ENCODE peak calls at places on chromosome 20, in six cellular contexts. One of them, this sample, is unnamed.

GRCh38 chr20:19047040-19047950 is 165.1 kb upstream of the SLC24A3 start:
- DNase-seq in DMS79 treated with DMSO at 0.1 percent for 48 hours: peak
- DNase-seq in activated CD8-positive, alpha-beta memory T cell treated with anti-CD3 and anti-CD28 coated beads, Interleukin-2, amount 10 ng/mL, durations not matched to agents 7 days and 5 days: no peak
- DNase-seq in stimulated activated CD4-positive, alpha-beta T cell treated with anti-CD3 and anti-CD28 coated beads, Interleukin-1b, Interleukin-23, amount 100 ng/mL, for 24 hours: no peak
- DNase-seq in hypothalamus: no peak
- DNase-seq in stimulated activated CD8-positive, alpha-beta memory T cell treated with anti-CD3 and anti-CD28 coated beads, Interleukin-12 subunit alpha, Interleukin-12 subunit beta, amount 100 ng/mL, for 4 hours: no peak
- DNase-seq in this sample: peak

GRCh38 chr20:51801220-51801991 is 915 bp downstream of the SALL4 start:
- DNase-seq in DMS79 treated with DMSO at 0.1 percent for 48 hours: peak
- DNase-seq in activated CD8-positive, alpha-beta memory T cell treated with anti-CD3 and anti-CD28 coated beads, Interleukin-2, amount 10 ng/mL, durations not matched to agents 7 days and 5 days: no peak
- DNase-seq in stimulated activated CD4-positive, alpha-beta T cell treated with anti-CD3 and anti-CD28 coated beads, Interleukin-1b, Interleukin-23, amount 100 ng/mL, for 24 hours: no peak
- DNase-seq in hypothalamus: no peak
- DNase-seq in stimulated activated CD8-positive, alpha-beta memory T cell treated with anti-CD3 and anti-CD28 coated beads, Interleukin-12 subunit alpha, Interleukin-12 subunit beta, amount 100 ng/mL, for 4 hours: no peak
- DNase-seq in this sample: no peak

GRCh38 chr20:50242863-50243609 is 52.4 kb downstream of the CEBPB start:
- DNase-seq in DMS79 treated with DMSO at 0.1 percent for 48 hours: no peak
- DNase-seq in activated CD8-positive, alpha-beta memory T cell treated with anti-CD3 and anti-CD28 coated beads, Interleukin-2, amount 10 ng/mL, durations not matched to agents 7 days and 5 days: no peak
- DNase-seq in stimulated activated CD4-positive, alpha-beta T cell treated with anti-CD3 and anti-CD28 coated beads, Interleukin-1b, Interleukin-23, amount 100 ng/mL, for 24 hours: no peak
- DNase-seq in hypothalamus: peak
- DNase-seq in stimulated activated CD8-positive, alpha-beta memory T cell treated with anti-CD3 and anti-CD28 coated beads, Interleukin-12 subunit alpha, Interleukin-12 subunit beta, amount 100 ng/mL, for 4 hours: no peak
- DNase-seq in this sample: no peak

GRCh38 chr20:10540636-10541493 is 105.8 kb downstream of the SLX4IP start:
- DNase-seq in DMS79 treated with DMSO at 0.1 percent for 48 hours: no peak
- DNase-seq in activated CD8-positive, alpha-beta memory T cell treated with anti-CD3 and anti-CD28 coated beads, Interleukin-2, amount 10 ng/mL, durations not matched to agents 7 days and 5 days: no peak
- DNase-seq in stimulated activated CD4-positive, alpha-beta T cell treated with anti-CD3 and anti-CD28 coated beads, Interleukin-1b, Interleukin-23, amount 100 ng/mL, for 24 hours: no peak
- DNase-seq in hypothalamus: no peak
- DNase-seq in stimulated activated CD8-positive, alpha-beta memory T cell treated with anti-CD3 and anti-CD28 coated beads, Interleukin-12 subunit alpha, Interleukin-12 subunit beta, amount 100 ng/mL, for 4 hours: no peak
- DNase-seq in this sample: no peak

GRCh38 chr20:16714765-16715164 is 15.1 kb upstream of the SNRPB2 start:
- DNase-seq in DMS79 treated with DMSO at 0.1 percent for 48 hours: no peak
- DNase-seq in activated CD8-positive, alpha-beta memory T cell treated with anti-CD3 and anti-CD28 coated beads, Interleukin-2, amount 10 ng/mL, durations not matched to agents 7 days and 5 days: no peak
- DNase-seq in stimulated activated CD4-positive, alpha-beta T cell treated with anti-CD3 and anti-CD28 coated beads, Interleukin-1b, Interleukin-23, amount 100 ng/mL, for 24 hours: no peak
- DNase-seq in hypothalamus: no peak
- DNase-seq in stimulated activated CD8-positive, alpha-beta memory T cell treated with anti-CD3 and anti-CD28 coated beads, Interleukin-12 subunit alpha, Interleukin-12 subunit beta, amount 100 ng/mL, for 4 hours: no peak
- DNase-seq in this sample: no peak

GRCh38 chr20:39874049-39874893 is 814.8 kb downstream of the MAFB start:
- DNase-seq in DMS79 treated with DMSO at 0.1 percent for 48 hours: peak
- DNase-seq in activated CD8-positive, alpha-beta memory T cell treated with anti-CD3 and anti-CD28 coated beads, Interleukin-2, amount 10 ng/mL, durations not matched to agents 7 days and 5 days: peak
- DNase-seq in stimulated activated CD4-positive, alpha-beta T cell treated with anti-CD3 and anti-CD28 coated beads, Interleukin-1b, Interleukin-23, amount 100 ng/mL, for 24 hours: no peak
- DNase-seq in hypothalamus: no peak
- DNase-seq in stimulated activated CD8-positive, alpha-beta memory T cell treated with anti-CD3 and anti-CD28 coated beads, Interleukin-12 subunit alpha, Interleukin-12 subunit beta, amount 100 ng/mL, for 4 hours: no peak
- DNase-seq in this sample: no peak

GRCh38 chr20:50588034-50588736 is 78.0 kb downstream of the PTPN1 start:
- DNase-seq in DMS79 treated with DMSO at 0.1 percent for 48 hours: peak
- DNase-seq in activated CD8-positive, alpha-beta memory T cell treated with anti-CD3 and anti-CD28 coated beads, Interleukin-2, amount 10 ng/mL, durations not matched to agents 7 days and 5 days: peak
- DNase-seq in stimulated activated CD4-positive, alpha-beta T cell treated with anti-CD3 and anti-CD28 coated beads, Interleukin-1b, Interleukin-23, amount 100 ng/mL, for 24 hours: peak
- DNase-seq in hypothalamus: peak
- DNase-seq in stimulated activated CD8-positive, alpha-beta memory T cell treated with anti-CD3 and anti-CD28 coated beads, Interleukin-12 subunit alpha, Interleukin-12 subunit beta, amount 100 ng/mL, for 4 hours: peak
- DNase-seq in this sample: no peak

GRCh38 chr20:51412991-51413471 is 129.5 kb downstream of the NFATC2 start:
- DNase-seq in DMS79 treated with DMSO at 0.1 percent for 48 hours: no peak
- DNase-seq in activated CD8-positive, alpha-beta memory T cell treated with anti-CD3 and anti-CD28 coated beads, Interleukin-2, amount 10 ng/mL, durations not matched to agents 7 days and 5 days: no peak
- DNase-seq in stimulated activated CD4-positive, alpha-beta T cell treated with anti-CD3 and anti-CD28 coated beads, Interleukin-1b, Interleukin-23, amount 100 ng/mL, for 24 hours: no peak
- DNase-seq in hypothalamus: no peak
- DNase-seq in stimulated activated CD8-positive, alpha-beta memory T cell treated with anti-CD3 and anti-CD28 coated beads, Interleukin-12 subunit alpha, Interleukin-12 subunit beta, amount 100 ng/mL, for 4 hours: no peak
- DNase-seq in this sample: no peak

GRCh38 chr20:8033447-8033846 is 13.9 kb upstream of the TMX4 start:
- DNase-seq in DMS79 treated with DMSO at 0.1 percent for 48 hours: no peak
- DNase-seq in activated CD8-positive, alpha-beta memory T cell treated with anti-CD3 and anti-CD28 coated beads, Interleukin-2, amount 10 ng/mL, durations not matched to agents 7 days and 5 days: no peak
- DNase-seq in stimulated activated CD4-positive, alpha-beta T cell treated with anti-CD3 and anti-CD28 coated beads, Interleukin-1b, Interleukin-23, amount 100 ng/mL, for 24 hours: no peak
- DNase-seq in hypothalamus: no peak
- DNase-seq in stimulated activated CD8-positive, alpha-beta memory T cell treated with anti-CD3 and anti-CD28 coated beads, Interleukin-12 subunit alpha, Interleukin-12 subunit beta, amount 100 ng/mL, for 4 hours: no peak
- DNase-seq in this sample: no peak

GRCh38 chr20:3686867-3687321 is 5.1 kb upstream of the ADAM33 start:
- DNase-seq in DMS79 treated with DMSO at 0.1 percent for 48 hours: peak
- DNase-seq in activated CD8-positive, alpha-beta memory T cell treated with anti-CD3 and anti-CD28 coated beads, Interleukin-2, amount 10 ng/mL, durations not matched to agents 7 days and 5 days: no peak
- DNase-seq in stimulated activated CD4-positive, alpha-beta T cell treated with anti-CD3 and anti-CD28 coated beads, Interleukin-1b, Interleukin-23, amount 100 ng/mL, for 24 hours: no peak
- DNase-seq in hypothalamus: peak
- DNase-seq in stimulated activated CD8-positive, alpha-beta memory T cell treated with anti-CD3 and anti-CD28 coated beads, Interleukin-12 subunit alpha, Interleukin-12 subunit beta, amount 100 ng/mL, for 4 hours: no peak
- DNase-seq in this sample: peak

GRCh38 chr20:58790440-58790839 is 60.3 kb downstream of the GNAS-AS1 start:
- DNase-seq in DMS79 treated with DMSO at 0.1 percent for 48 hours: peak
- DNase-seq in activated CD8-positive, alpha-beta memory T cell treated with anti-CD3 and anti-CD28 coated beads, Interleukin-2, amount 10 ng/mL, durations not matched to agents 7 days and 5 days: no peak
- DNase-seq in stimulated activated CD4-positive, alpha-beta T cell treated with anti-CD3 and anti-CD28 coated beads, Interleukin-1b, Interleukin-23, amount 100 ng/mL, for 24 hours: no peak
- DNase-seq in hypothalamus: no peak
- DNase-seq in stimulated activated CD8-positive, alpha-beta memory T cell treated with anti-CD3 and anti-CD28 coated beads, Interleukin-12 subunit alpha, Interleukin-12 subunit beta, amount 100 ng/mL, for 4 hours: no peak
- DNase-seq in this sample: no peak

GRCh38 chr20:32564921-32565734 is 20.0 kb downstream of the NOL4L start:
- DNase-seq in DMS79 treated with DMSO at 0.1 percent for 48 hours: no peak
- DNase-seq in activated CD8-positive, alpha-beta memory T cell treated with anti-CD3 and anti-CD28 coated beads, Interleukin-2, amount 10 ng/mL, durations not matched to agents 7 days and 5 days: no peak
- DNase-seq in stimulated activated CD4-positive, alpha-beta T cell treated with anti-CD3 and anti-CD28 coated beads, Interleukin-1b, Interleukin-23, amount 100 ng/mL, for 24 hours: no peak
- DNase-seq in hypothalamus: peak
- DNase-seq in stimulated activated CD8-positive, alpha-beta memory T cell treated with anti-CD3 and anti-CD28 coated beads, Interleukin-12 subunit alpha, Interleukin-12 subunit beta, amount 100 ng/mL, for 4 hours: no peak
- DNase-seq in this sample: no peak

GRCh38 chr20:52971498-52972189 is 514 bp upstream of the TSHZ2 start:
- DNase-seq in DMS79 treated with DMSO at 0.1 percent for 48 hours: no peak
- DNase-seq in activated CD8-positive, alpha-beta memory T cell treated with anti-CD3 and anti-CD28 coated beads, Interleukin-2, amount 10 ng/mL, durations not matched to agents 7 days and 5 days: no peak
- DNase-seq in stimulated activated CD4-positive, alpha-beta T cell treated with anti-CD3 and anti-CD28 coated beads, Interleukin-1b, Interleukin-23, amount 100 ng/mL, for 24 hours: no peak
- DNase-seq in hypothalamus: no peak
- DNase-seq in stimulated activated CD8-positive, alpha-beta memory T cell treated with anti-CD3 and anti-CD28 coated beads, Interleukin-12 subunit alpha, Interleukin-12 subunit beta, amount 100 ng/mL, for 4 hours: no peak
- DNase-seq in this sample: peak

GRCh38 chr20:48682529-48683385 is 145.0 kb downstream of the PREX1 start:
- DNase-seq in DMS79 treated with DMSO at 0.1 percent for 48 hours: peak
- DNase-seq in activated CD8-positive, alpha-beta memory T cell treated with anti-CD3 and anti-CD28 coated beads, Interleukin-2, amount 10 ng/mL, durations not matched to agents 7 days and 5 days: no peak
- DNase-seq in stimulated activated CD4-positive, alpha-beta T cell treated with anti-CD3 and anti-CD28 coated beads, Interleukin-1b, Interleukin-23, amount 100 ng/mL, for 24 hours: no peak
- DNase-seq in hypothalamus: peak
- DNase-seq in stimulated activated CD8-positive, alpha-beta memory T cell treated with anti-CD3 and anti-CD28 coated beads, Interleukin-12 subunit alpha, Interleukin-12 subunit beta, amount 100 ng/mL, for 4 hours: no peak
- DNase-seq in this sample: no peak

GRCh38 chr20:32743237-32744112 is at the start of gene COMMD7:
- DNase-seq in DMS79 treated with DMSO at 0.1 percent for 48 hours: peak
- DNase-seq in activated CD8-positive, alpha-beta memory T cell treated with anti-CD3 and anti-CD28 coated beads, Interleukin-2, amount 10 ng/mL, durations not matched to agents 7 days and 5 days: peak
- DNase-seq in stimulated activated CD4-positive, alpha-beta T cell treated with anti-CD3 and anti-CD28 coated beads, Interleukin-1b, Interleukin-23, amount 100 ng/mL, for 24 hours: peak
- DNase-seq in hypothalamus: peak
- DNase-seq in stimulated activated CD8-positive, alpha-beta memory T cell treated with anti-CD3 and anti-CD28 coated beads, Interleukin-12 subunit alpha, Interleukin-12 subunit beta, amount 100 ng/mL, for 4 hours: peak
- DNase-seq in this sample: no peak

GRCh38 chr20:64144144-64144912 is 19.9 kb upstream of the MYT1 start:
- DNase-seq in DMS79 treated with DMSO at 0.1 percent for 48 hours: no peak
- DNase-seq in activated CD8-positive, alpha-beta memory T cell treated with anti-CD3 and anti-CD28 coated beads, Interleukin-2, amount 10 ng/mL, durations not matched to agents 7 days and 5 days: no peak
- DNase-seq in stimulated activated CD4-positive, alpha-beta T cell treated with anti-CD3 and anti-CD28 coated beads, Interleukin-1b, Interleukin-23, amount 100 ng/mL, for 24 hours: no peak
- DNase-seq in hypothalamus: no peak
- DNase-seq in stimulated activated CD8-positive, alpha-beta memory T cell treated with anti-CD3 and anti-CD28 coated beads, Interleukin-12 subunit alpha, Interleukin-12 subunit beta, amount 100 ng/mL, for 4 hours: no peak
- DNase-seq in this sample: no peak

GRCh38 chr20:17161661-17162410 is 65.0 kb upstream of the PCSK2 start:
- DNase-seq in DMS79 treated with DMSO at 0.1 percent for 48 hours: no peak
- DNase-seq in activated CD8-positive, alpha-beta memory T cell treated with anti-CD3 and anti-CD28 coated beads, Interleukin-2, amount 10 ng/mL, durations not matched to agents 7 days and 5 days: no peak
- DNase-seq in stimulated activated CD4-positive, alpha-beta T cell treated with anti-CD3 and anti-CD28 coated beads, Interleukin-1b, Interleukin-23, amount 100 ng/mL, for 24 hours: no peak
- DNase-seq in hypothalamus: no peak
- DNase-seq in stimulated activated CD8-positive, alpha-beta memory T cell treated with anti-CD3 and anti-CD28 coated beads, Interleukin-12 subunit alpha, Interleukin-12 subunit beta, amount 100 ng/mL, for 4 hours: no peak
- DNase-seq in this sample: no peak

GRCh38 chr20:38536310-38536709 is 44.7 kb upstream of the ADIG start:
- DNase-seq in DMS79 treated with DMSO at 0.1 percent for 48 hours: no peak
- DNase-seq in activated CD8-positive, alpha-beta memory T cell treated with anti-CD3 and anti-CD28 coated beads, Interleukin-2, amount 10 ng/mL, durations not matched to agents 7 days and 5 days: no peak
- DNase-seq in stimulated activated CD4-positive, alpha-beta T cell treated with anti-CD3 and anti-CD28 coated beads, Interleukin-1b, Interleukin-23, amount 100 ng/mL, for 24 hours: no peak
- DNase-seq in hypothalamus: no peak
- DNase-seq in stimulated activated CD8-positive, alpha-beta memory T cell treated with anti-CD3 and anti-CD28 coated beads, Interleukin-12 subunit alpha, Interleukin-12 subunit beta, amount 100 ng/mL, for 4 hours: no peak
- DNase-seq in this sample: no peak

GRCh38 chr20:46512943-46513844 is at the start of gene ZNF334:
- DNase-seq in DMS79 treated with DMSO at 0.1 percent for 48 hours: peak
- DNase-seq in activated CD8-positive, alpha-beta memory T cell treated with anti-CD3 and anti-CD28 coated beads, Interleukin-2, amount 10 ng/mL, durations not matched to agents 7 days and 5 days: peak
- DNase-seq in stimulated activated CD4-positive, alpha-beta T cell treated with anti-CD3 and anti-CD28 coated beads, Interleukin-1b, Interleukin-23, amount 100 ng/mL, for 24 hours: peak
- DNase-seq in hypothalamus: peak
- DNase-seq in stimulated activated CD8-positive, alpha-beta memory T cell treated with anti-CD3 and anti-CD28 coated beads, Interleukin-12 subunit alpha, Interleukin-12 subunit beta, amount 100 ng/mL, for 4 hours: no peak
- DNase-seq in this sample: no peak

GRCh38 chr20:22908437-22908836 is 126.7 kb upstream of the SSTR4 start:
- DNase-seq in DMS79 treated with DMSO at 0.1 percent for 48 hours: no peak
- DNase-seq in activated CD8-positive, alpha-beta memory T cell treated with anti-CD3 and anti-CD28 coated beads, Interleukin-2, amount 10 ng/mL, durations not matched to agents 7 days and 5 days: no peak
- DNase-seq in stimulated activated CD4-positive, alpha-beta T cell treated with anti-CD3 and anti-CD28 coated beads, Interleukin-1b, Interleukin-23, amount 100 ng/mL, for 24 hours: no peak
- DNase-seq in hypothalamus: no peak
- DNase-seq in stimulated activated CD8-positive, alpha-beta memory T cell treated with anti-CD3 and anti-CD28 coated beads, Interleukin-12 subunit alpha, Interleukin-12 subunit beta, amount 100 ng/mL, for 4 hours: no peak
- DNase-seq in this sample: no peak

GRCh38 chr20:63635431-63636141 is 8.7 kb upstream of the GMEB2 start:
- DNase-seq in DMS79 treated with DMSO at 0.1 percent for 48 hours: no peak
- DNase-seq in activated CD8-positive, alpha-beta memory T cell treated with anti-CD3 and anti-CD28 coated beads, Interleukin-2, amount 10 ng/mL, durations not matched to agents 7 days and 5 days: peak
- DNase-seq in stimulated activated CD4-positive, alpha-beta T cell treated with anti-CD3 and anti-CD28 coated beads, Interleukin-1b, Interleukin-23, amount 100 ng/mL, for 24 hours: no peak
- DNase-seq in hypothalamus: no peak
- DNase-seq in stimulated activated CD8-positive, alpha-beta memory T cell treated with anti-CD3 and anti-CD28 coated beads, Interleukin-12 subunit alpha, Interleukin-12 subunit beta, amount 100 ng/mL, for 4 hours: peak
- DNase-seq in this sample: no peak

GRCh38 chr20:4092136-4092479 is 76.8 kb upstream of the RNF24 start:
- DNase-seq in DMS79 treated with DMSO at 0.1 percent for 48 hours: no peak
- DNase-seq in activated CD8-positive, alpha-beta memory T cell treated with anti-CD3 and anti-CD28 coated beads, Interleukin-2, amount 10 ng/mL, durations not matched to agents 7 days and 5 days: no peak
- DNase-seq in stimulated activated CD4-positive, alpha-beta T cell treated with anti-CD3 and anti-CD28 coated beads, Interleukin-1b, Interleukin-23, amount 100 ng/mL, for 24 hours: no peak
- DNase-seq in hypothalamus: no peak
- DNase-seq in stimulated activated CD8-positive, alpha-beta memory T cell treated with anti-CD3 and anti-CD28 coated beads, Interleukin-12 subunit alpha, Interleukin-12 subunit beta, amount 100 ng/mL, for 4 hours: no peak
- DNase-seq in this sample: no peak

GRCh38 chr20:34643919-34644318 is 33.0 kb downstream of the PIGU start:
- DNase-seq in DMS79 treated with DMSO at 0.1 percent for 48 hours: no peak
- DNase-seq in activated CD8-positive, alpha-beta memory T cell treated with anti-CD3 and anti-CD28 coated beads, Interleukin-2, amount 10 ng/mL, durations not matched to agents 7 days and 5 days: no peak
- DNase-seq in stimulated activated CD4-positive, alpha-beta T cell treated with anti-CD3 and anti-CD28 coated beads, Interleukin-1b, Interleukin-23, amount 100 ng/mL, for 24 hours: no peak
- DNase-seq in hypothalamus: no peak
- DNase-seq in stimulated activated CD8-positive, alpha-beta memory T cell treated with anti-CD3 and anti-CD28 coated beads, Interleukin-12 subunit alpha, Interleukin-12 subunit beta, amount 100 ng/mL, for 4 hours: no peak
- DNase-seq in this sample: no peak

GRCh38 chr20:4090756-4091331 is 75.5 kb upstream of the RNF24 start:
- DNase-seq in DMS79 treated with DMSO at 0.1 percent for 48 hours: no peak
- DNase-seq in activated CD8-positive, alpha-beta memory T cell treated with anti-CD3 and anti-CD28 coated beads, Interleukin-2, amount 10 ng/mL, durations not matched to agents 7 days and 5 days: peak
- DNase-seq in stimulated activated CD4-positive, alpha-beta T cell treated with anti-CD3 and anti-CD28 coated beads, Interleukin-1b, Interleukin-23, amount 100 ng/mL, for 24 hours: no peak
- DNase-seq in hypothalamus: no peak
- DNase-seq in stimulated activated CD8-positive, alpha-beta memory T cell treated with anti-CD3 and anti-CD28 coated beads, Interleukin-12 subunit alpha, Interleukin-12 subunit beta, amount 100 ng/mL, for 4 hours: no peak
- DNase-seq in this sample: no peak

GRCh38 chr20:15799871-15800270 is 773.4 kb downstream of the KIF16B start:
- DNase-seq in DMS79 treated with DMSO at 0.1 percent for 48 hours: no peak
- DNase-seq in activated CD8-positive, alpha-beta memory T cell treated with anti-CD3 and anti-CD28 coated beads, Interleukin-2, amount 10 ng/mL, durations not matched to agents 7 days and 5 days: no peak
- DNase-seq in stimulated activated CD4-positive, alpha-beta T cell treated with anti-CD3 and anti-CD28 coated beads, Interleukin-1b, Interleukin-23, amount 100 ng/mL, for 24 hours: no peak
- DNase-seq in hypothalamus: no peak
- DNase-seq in stimulated activated CD8-positive, alpha-beta memory T cell treated with anti-CD3 and anti-CD28 coated beads, Interleukin-12 subunit alpha, Interleukin-12 subunit beta, amount 100 ng/mL, for 4 hours: no peak
- DNase-seq in this sample: no peak

GRCh38 chr20:11719153-11719552 is 198.5 kb upstream of the BTBD3 start:
- DNase-seq in DMS79 treated with DMSO at 0.1 percent for 48 hours: no peak
- DNase-seq in activated CD8-positive, alpha-beta memory T cell treated with anti-CD3 and anti-CD28 coated beads, Interleukin-2, amount 10 ng/mL, durations not matched to agents 7 days and 5 days: no peak
- DNase-seq in stimulated activated CD4-positive, alpha-beta T cell treated with anti-CD3 and anti-CD28 coated beads, Interleukin-1b, Interleukin-23, amount 100 ng/mL, for 24 hours: no peak
- DNase-seq in hypothalamus: no peak
- DNase-seq in stimulated activated CD8-positive, alpha-beta memory T cell treated with anti-CD3 and anti-CD28 coated beads, Interleukin-12 subunit alpha, Interleukin-12 subunit beta, amount 100 ng/mL, for 4 hours: no peak
- DNase-seq in this sample: no peak

GRCh38 chr20:58523916-58524315 is 8.7 kb upstream of the APCDD1L start:
- DNase-seq in DMS79 treated with DMSO at 0.1 percent for 48 hours: no peak
- DNase-seq in activated CD8-positive, alpha-beta memory T cell treated with anti-CD3 and anti-CD28 coated beads, Interleukin-2, amount 10 ng/mL, durations not matched to agents 7 days and 5 days: no peak
- DNase-seq in stimulated activated CD4-positive, alpha-beta T cell treated with anti-CD3 and anti-CD28 coated beads, Interleukin-1b, Interleukin-23, amount 100 ng/mL, for 24 hours: no peak
- DNase-seq in hypothalamus: no peak
- DNase-seq in stimulated activated CD8-positive, alpha-beta memory T cell treated with anti-CD3 and anti-CD28 coated beads, Interleukin-12 subunit alpha, Interleukin-12 subunit beta, amount 100 ng/mL, for 4 hours: no peak
- DNase-seq in this sample: no peak

GRCh38 chr20:38246357-38247165 is 14.0 kb downstream of the KIAA1755 start:
- DNase-seq in DMS79 treated with DMSO at 0.1 percent for 48 hours: no peak
- DNase-seq in activated CD8-positive, alpha-beta memory T cell treated with anti-CD3 and anti-CD28 coated beads, Interleukin-2, amount 10 ng/mL, durations not matched to agents 7 days and 5 days: no peak
- DNase-seq in stimulated activated CD4-positive, alpha-beta T cell treated with anti-CD3 and anti-CD28 coated beads, Interleukin-1b, Interleukin-23, amount 100 ng/mL, for 24 hours: no peak
- DNase-seq in hypothalamus: peak
- DNase-seq in stimulated activated CD8-positive, alpha-beta memory T cell treated with anti-CD3 and anti-CD28 coated beads, Interleukin-12 subunit alpha, Interleukin-12 subunit beta, amount 100 ng/mL, for 4 hours: no peak
- DNase-seq in this sample: no peak

GRCh38 chr20:22490287-22491187 is 93.8 kb downstream of the FOXA2 start:
- DNase-seq in DMS79 treated with DMSO at 0.1 percent for 48 hours: no peak
- DNase-seq in activated CD8-positive, alpha-beta memory T cell treated with anti-CD3 and anti-CD28 coated beads, Interleukin-2, amount 10 ng/mL, durations not matched to agents 7 days and 5 days: no peak
- DNase-seq in stimulated activated CD4-positive, alpha-beta T cell treated with anti-CD3 and anti-CD28 coated beads, Interleukin-1b, Interleukin-23, amount 100 ng/mL, for 24 hours: no peak
- DNase-seq in hypothalamus: no peak
- DNase-seq in stimulated activated CD8-positive, alpha-beta memory T cell treated with anti-CD3 and anti-CD28 coated beads, Interleukin-12 subunit alpha, Interleukin-12 subunit beta, amount 100 ng/mL, for 4 hours: no peak
- DNase-seq in this sample: peak

GRCh38 chr20:2260250-2260649 is 35.6 kb upstream of the TGM3 start:
- DNase-seq in DMS79 treated with DMSO at 0.1 percent for 48 hours: no peak
- DNase-seq in activated CD8-positive, alpha-beta memory T cell treated with anti-CD3 and anti-CD28 coated beads, Interleukin-2, amount 10 ng/mL, durations not matched to agents 7 days and 5 days: no peak
- DNase-seq in stimulated activated CD4-positive, alpha-beta T cell treated with anti-CD3 and anti-CD28 coated beads, Interleukin-1b, Interleukin-23, amount 100 ng/mL, for 24 hours: no peak
- DNase-seq in hypothalamus: no peak
- DNase-seq in stimulated activated CD8-positive, alpha-beta memory T cell treated with anti-CD3 and anti-CD28 coated beads, Interleukin-12 subunit alpha, Interleukin-12 subunit beta, amount 100 ng/mL, for 4 hours: no peak
- DNase-seq in this sample: no peak

GRCh38 chr20:37543828-37544227 is 16.2 kb upstream of the BLCAP start:
- DNase-seq in DMS79 treated with DMSO at 0.1 percent for 48 hours: no peak
- DNase-seq in activated CD8-positive, alpha-beta memory T cell treated with anti-CD3 and anti-CD28 coated beads, Interleukin-2, amount 10 ng/mL, durations not matched to agents 7 days and 5 days: peak
- DNase-seq in stimulated activated CD4-positive, alpha-beta T cell treated with anti-CD3 and anti-CD28 coated beads, Interleukin-1b, Interleukin-23, amount 100 ng/mL, for 24 hours: no peak
- DNase-seq in hypothalamus: no peak
- DNase-seq in stimulated activated CD8-positive, alpha-beta memory T cell treated with anti-CD3 and anti-CD28 coated beads, Interleukin-12 subunit alpha, Interleukin-12 subunit beta, amount 100 ng/mL, for 4 hours: no peak
- DNase-seq in this sample: no peak

GRCh38 chr20:11978496-11978895 is 60.8 kb downstream of the BTBD3 start:
- DNase-seq in DMS79 treated with DMSO at 0.1 percent for 48 hours: no peak
- DNase-seq in activated CD8-positive, alpha-beta memory T cell treated with anti-CD3 and anti-CD28 coated beads, Interleukin-2, amount 10 ng/mL, durations not matched to agents 7 days and 5 days: no peak
- DNase-seq in stimulated activated CD4-positive, alpha-beta T cell treated with anti-CD3 and anti-CD28 coated beads, Interleukin-1b, Interleukin-23, amount 100 ng/mL, for 24 hours: no peak
- DNase-seq in hypothalamus: no peak
- DNase-seq in stimulated activated CD8-positive, alpha-beta memory T cell treated with anti-CD3 and anti-CD28 coated beads, Interleukin-12 subunit alpha, Interleukin-12 subunit beta, amount 100 ng/mL, for 4 hours: no peak
- DNase-seq in this sample: no peak

GRCh38 chr20:42350521-42350920 is 732.3 kb upstream of the CHD6 start:
- DNase-seq in DMS79 treated with DMSO at 0.1 percent for 48 hours: no peak
- DNase-seq in activated CD8-positive, alpha-beta memory T cell treated with anti-CD3 and anti-CD28 coated beads, Interleukin-2, amount 10 ng/mL, durations not matched to agents 7 days and 5 days: no peak
- DNase-seq in stimulated activated CD4-positive, alpha-beta T cell treated with anti-CD3 and anti-CD28 coated beads, Interleukin-1b, Interleukin-23, amount 100 ng/mL, for 24 hours: no peak
- DNase-seq in hypothalamus: no peak
- DNase-seq in stimulated activated CD8-positive, alpha-beta memory T cell treated with anti-CD3 and anti-CD28 coated beads, Interleukin-12 subunit alpha, Interleukin-12 subunit beta, amount 100 ng/mL, for 4 hours: no peak
- DNase-seq in this sample: peak

GRCh38 chr20:45943613-45944012 is 9.1 kb downstream of the PCIF1 start:
- DNase-seq in DMS79 treated with DMSO at 0.1 percent for 48 hours: no peak
- DNase-seq in activated CD8-positive, alpha-beta memory T cell treated with anti-CD3 and anti-CD28 coated beads, Interleukin-2, amount 10 ng/mL, durations not matched to agents 7 days and 5 days: no peak
- DNase-seq in stimulated activated CD4-positive, alpha-beta T cell treated with anti-CD3 and anti-CD28 coated beads, Interleukin-1b, Interleukin-23, amount 100 ng/mL, for 24 hours: no peak
- DNase-seq in hypothalamus: no peak
- DNase-seq in stimulated activated CD8-positive, alpha-beta memory T cell treated with anti-CD3 and anti-CD28 coated beads, Interleukin-12 subunit alpha, Interleukin-12 subunit beta, amount 100 ng/mL, for 4 hours: no peak
- DNase-seq in this sample: no peak

This sample was measured in esophagus muscularis mucosa.